ENCODE peak calls at places on chromosomes 7 and 10, in six cellular contexts. B is Panc1; V is left cardiac atrium; M is GM12878; L is right cardiac atrium; H is activated CD8-positive, alpha-beta memory T cell treated with anti-CD3 and anti-CD28 coated beads, Interleukin-2, amount 10 ng/mL, durations not matched to agents 7 days and 5 days. Z is an unnamed sample.

GRCh38 chr7:117020605-117021002 is 67.3 kb downstream of the ST7 start:
- ATAC-seq in B (no peak), V (peak), M (no peak), L (peak), H (no peak), Z (no peak)

GRCh38 chr10:106528702-106529101 is 635.8 kb downstream of the SORCS1 start:
- ATAC-seq in B (no peak), V (no peak), M (no peak), L (no peak), H (no peak), Z (no peak)

GRCh38 chr10:93916257-93917063 is 22.7 kb downstream of the SLC35G1 start:
- ATAC-seq in B (peak), V (peak), M (peak), L (peak), H (no peak), Z (no peak)

GRCh38 chr7:150964593-150965111 is 13.5 kb downstream of the KCNH2 start:
- ATAC-seq in B (peak), V (peak), M (no peak), L (peak), H (no peak), Z (no peak)

GRCh38 chr7:142488234-142488633 is 230.4 kb upstream of the PRSS58 start:
- ATAC-seq in B (no peak), V (peak), M (no peak), L (peak), H (no peak), Z (no peak)

GRCh38 chr10:119209050-119209735 is 1.8 kb downstream of the GRK5 start:
- ATAC-seq in B (no peak), V (peak), M (peak), L (peak), H (no peak), Z (no peak)

GRCh38 chr10:83184641-83185040 is 954.7 kb upstream of the GHITM start:
- ATAC-seq in B (no peak), V (peak), M (no peak), L (no peak), H (no peak), Z (no peak)

GRCh38 chr7:106755641-106756040 is 94.7 kb upstream of the CCDC71L start:
- ATAC-seq in B (no peak), V (no peak), M (no peak), L (no peak), H (no peak), Z (no peak)

GRCh38 chr7:12162420-12163113 is 48.5 kb upstream of the TMEM106B start:
- ATAC-seq in B (no peak), V (no peak), M (no peak), L (no peak), H (no peak), Z (no peak)

GRCh38 chr10:97372233-97372875 is 28.8 kb downstream of the RRP12 start:
- ATAC-seq in B (no peak), V (peak), M (no peak), L (no peak), H (no peak), Z (no peak)

GRCh38 chr7:84372712-84373111 is 178.1 kb upstream of the SEMA3A start:
- ATAC-seq in B (no peak), V (no peak), M (no peak), L (no peak), H (no peak), Z (no peak)

GRCh38 chr7:46007990-46008643 is 87.0 kb upstream of the IGFBP3 start:
- ATAC-seq in B (no peak), V (peak), M (no peak), L (peak), H (no peak), Z (no peak)

GRCh38 chr7:112596981-112597380 is 116.2 kb downstream of the LSMEM1 start:
- ATAC-seq in B (no peak), V (no peak), M (no peak), L (no peak), H (no peak), Z (no peak)

GRCh38 chr7:139543801-139544603 is 20.5 kb downstream of the CLEC2L start:
- ATAC-seq in B (peak), V (peak), M (peak), L (no peak), H (no peak), Z (no peak)

GRCh38 chr10:102776779-102777417 is 33.1 kb downstream of the WBP1L start:
- ATAC-seq in B (peak), V (peak), M (no peak), L (peak), H (no peak), Z (peak)

GRCh38 chr10:110485541-110485940 is 12.2 kb upstream of the DUSP5 start:
- ATAC-seq in B (no peak), V (no peak), M (no peak), L (no peak), H (no peak), Z (no peak)

GRCh38 chr10:113802997-113803396 is 50.9 kb downstream of the DCLRE1A start:
- ATAC-seq in B (no peak), V (no peak), M (peak), L (no peak), H (no peak), Z (no peak)

GRCh38 chr10:133131754-133132710 is 28.0 kb upstream of the KNDC1 start:
- ATAC-seq in B (peak), V (no peak), M (no peak), L (no peak), H (no peak), Z (no peak)

GRCh38 chr10:124353091-124353815 is 65.5 kb downstream of the OAT start:
- ATAC-seq in B (no peak), V (no peak), M (no peak), L (no peak), H (no peak), Z (no peak)

GRCh38 chr7:85765698-85766298 is 578.9 kb upstream of the SEMA3D start:
- ATAC-seq in B (no peak), V (no peak), M (no peak), L (no peak), H (no peak), Z (no peak)

GRCh38 chr10:35136263-35136815 is 9.7 kb downstream of the CREM start:
- ATAC-seq in B (no peak), V (no peak), M (peak), L (no peak), H (peak), Z (no peak)

GRCh38 chr7:105377903-105378302 is 10.8 kb downstream of the SRPK2 start:
- ATAC-seq in B (no peak), V (no peak), M (no peak), L (no peak), H (no peak), Z (no peak)

GRCh38 chr7:82234457-82235049 is 209.0 kb downstream of the CACNA2D1 start:
- ATAC-seq in B (no peak), V (no peak), M (peak), L (no peak), H (no peak), Z (no peak)

GRCh38 chr10:32983333-32983909 is 25.4 kb upstream of the ITGB1 start:
- ATAC-seq in B (peak), V (peak), M (no peak), L (no peak), H (peak), Z (no peak)

GRCh38 chr10:14905890-14906289 is 27.2 kb downstream of the SUV39H2 start:
- ATAC-seq in B (no peak), V (no peak), M (no peak), L (no peak), H (no peak), Z (no peak)

GRCh38 chr7:55100172-55100961 is 81.5 kb downstream of the EGFR start:
- ATAC-seq in B (peak), V (peak), M (peak), L (peak), H (no peak), Z (peak)

GRCh38 chr7:55122263-55122662 is 103.4 kb downstream of the EGFR start:
- ATAC-seq in B (peak), V (no peak), M (no peak), L (no peak), H (no peak), Z (no peak)

GRCh38 chr7:99123571-99124033 is 20.3 kb downstream of the SMURF1 start:
- ATAC-seq in B (no peak), V (no peak), M (no peak), L (peak), H (no peak), Z (peak)

GRCh38 chr7:51126813-51127617 is 189.6 kb downstream of the COBL start:
- ATAC-seq in B (no peak), V (no peak), M (no peak), L (no peak), H (no peak), Z (no peak)

GRCh38 chr7:46146454-46147255 is 225.6 kb upstream of the IGFBP3 start:
- ATAC-seq in B (no peak), V (peak), M (no peak), L (peak), H (no peak), Z (peak)

Z was measured in gastroesophageal sphincter.